ENCODE peak calls at places on chromosome 16, in seven cellular contexts. B, R, W, K, O, N and P are unnamed samples.

GRCh38 chr16:22250522-22250921 is 44.4 kb downstream of the EEF2K start:
- DNase-seq in N (no peak), B (peak; percentile 59), R (no peak), K (no peak), W (no peak), O (no peak), P (no peak)

GRCh38 chr16:88790312-88791150 is 5.5 kb upstream of the PIEZO1 start:
- DNase-seq in W (peak; percentile 24), B (no peak), R (no peak), K (no peak), O (peak; percentile 52), N (no peak), P (no peak)

GRCh38 chr16:24507959-24508358 is 31.4 kb upstream of the RBBP6 start:
- DNase-seq in R (no peak), W (no peak), B (no peak), O (no peak), K (no peak), N (no peak), P (no peak)

GRCh38 chr16:53090271-53090590 is 35.4 kb downstream of the CHD9 start:
- DNase-seq in R (no peak), K (no peak), N (no peak), O (no peak), W (no peak), B (no peak), P (no peak)

GRCh38 chr16:6104423-6104822 is 1006.8 kb upstream of the EEF2KMT start:
- DNase-seq in K (no peak), B (no peak), O (no peak), W (no peak), N (no peak), R (no peak), P (no peak)

GRCh38 chr16:81869326-81869725 is 90.2 kb downstream of the PLCG2 start:
- DNase-seq in W (no peak), R (no peak), B (no peak), N (no peak), K (no peak), O (no peak), P (no peak)

GRCh38 chr16:16045879-16046278 is 96.5 kb downstream of the ABCC1 start:
- DNase-seq in W (no peak), R (no peak), B (no peak), K (no peak), O (no peak), N (no peak), P (no peak)

GRCh38 chr16:56269824-56270684 is 78.8 kb downstream of the GNAO1 start:
- DNase-seq in B (peak; percentile 22), K (peak; percentile 66), W (peak; percentile 86), R (peak; percentile 42), N (no peak), O (no peak), P (no peak)

GRCh38 chr16:88066680-88067529 is 115.7 kb downstream of the BANP start:
- DNase-seq in B (no peak), K (no peak), W (no peak), R (no peak), O (no peak), N (no peak), P (no peak)

GRCh38 chr16:10150906-10151305 is 31.3 kb downstream of the GRIN2A start:
- DNase-seq in K (no peak), O (no peak), R (no peak), B (no peak), N (no peak), W (no peak), P (no peak)

GRCh38 chr16:49470550-49470949 is 96.9 kb downstream of the C16orf78 start:
- DNase-seq in W (no peak), O (no peak), B (no peak), K (no peak), N (no peak), R (no peak), P (no peak)

GRCh38 chr16:71479420-71479819 is 9.7 kb downstream of the ZNF19 start:
- DNase-seq in K (peak; percentile 30), B (peak; percentile 33), O (no peak), W (peak; percentile 34), R (no peak), N (no peak), P (no peak)

GRCh38 chr16:14263011-14263410 is 191.9 kb downstream of the MRTFB start:
- DNase-seq in O (no peak), N (no peak), B (no peak), W (no peak), K (no peak), R (no peak), P (no peak)

GRCh38 chr16:15616068-15616467 is 26.9 kb downstream of the MARF1 start:
- DNase-seq in W (no peak), N (no peak), O (no peak), R (no peak), K (no peak), B (no peak), P (no peak)

GRCh38 chr16:49608801-49609200 is 235.2 kb downstream of the C16orf78 start:
- DNase-seq in K (peak; percentile 81), N (no peak), W (peak; percentile 61), R (peak; percentile 30), B (peak; percentile 74), O (no peak), P (peak; percentile 27)

GRCh38 chr16:21608647-21609328 is 9.4 kb downstream of the METTL9 start:
- DNase-seq in B (no peak), O (no peak), N (no peak), R (no peak), W (no peak), K (peak; percentile 14), P (no peak)

GRCh38 chr16:85366031-85366763 is 246.9 kb upstream of the GSE1 start:
- DNase-seq in O (no peak), W (no peak), K (no peak), B (no peak), R (no peak), N (no peak), P (no peak)

GRCh38 chr16:23500212-23500865 is 10.0 kb downstream of the GGA2 start:
- DNase-seq in R (no peak), W (no peak), N (no peak), O (no peak), K (no peak), B (no peak), P (no peak)

GRCh38 chr16:4860727-4861342 is 13.6 kb downstream of the UBN1 start:
- DNase-seq in W (no peak), K (no peak), N (no peak), B (no peak), R (no peak), O (no peak), P (no peak)

GRCh38 chr16:2057438-2057837 is 9.7 kb downstream of the TSC2 start:
- DNase-seq in K (no peak), R (no peak), O (no peak), W (no peak), N (no peak), B (no peak), P (no peak)

GRCh38 chr16:2054543-2055245 is 6.9 kb downstream of the TSC2 start:
- DNase-seq in O (no peak), B (no peak), K (no peak), R (no peak), N (no peak), W (no peak), P (no peak)

GRCh38 chr16:2056077-2056476 is 8.3 kb downstream of the TSC2 start:
- DNase-seq in O (no peak), B (no peak), R (no peak), W (no peak), K (no peak), N (no peak), P (no peak)

GRCh38 chr16:2058901-2059300 is 11.1 kb downstream of the TSC2 start:
- DNase-seq in K (no peak), R (no peak), O (no peak), W (no peak), B (no peak), N (no peak), P (no peak)

GRCh38 chr16:2056681-2057407 is 9.1 kb downstream of the TSC2 start:
- DNase-seq in W (no peak), B (no peak), K (no peak), N (no peak), O (no peak), R (no peak), P (no peak)
- TF ChIP-seq CTCF in W (no peak), B (no peak), K (peak; percentile 15), N (peak; percentile 30), O (peak; percentile 23), R (peak; percentile 10), P (peak; percentile 18)

GRCh38 chr16:11677959-11678881 is 10.0 kb downstream of the SNN start:
- DNase-seq in K (no peak), R (no peak), B (no peak), O (no peak), N (no peak), W (no peak), P (no peak)
- H3K4me3 ChIP-seq in K (no peak overlapping the region), R (no peak overlapping the region), B (no peak overlapping the region), O (no peak overlapping the region), N (no peak overlapping the region), W (no peak overlapping the region), P (no peak overlapping the region)

DNA sequence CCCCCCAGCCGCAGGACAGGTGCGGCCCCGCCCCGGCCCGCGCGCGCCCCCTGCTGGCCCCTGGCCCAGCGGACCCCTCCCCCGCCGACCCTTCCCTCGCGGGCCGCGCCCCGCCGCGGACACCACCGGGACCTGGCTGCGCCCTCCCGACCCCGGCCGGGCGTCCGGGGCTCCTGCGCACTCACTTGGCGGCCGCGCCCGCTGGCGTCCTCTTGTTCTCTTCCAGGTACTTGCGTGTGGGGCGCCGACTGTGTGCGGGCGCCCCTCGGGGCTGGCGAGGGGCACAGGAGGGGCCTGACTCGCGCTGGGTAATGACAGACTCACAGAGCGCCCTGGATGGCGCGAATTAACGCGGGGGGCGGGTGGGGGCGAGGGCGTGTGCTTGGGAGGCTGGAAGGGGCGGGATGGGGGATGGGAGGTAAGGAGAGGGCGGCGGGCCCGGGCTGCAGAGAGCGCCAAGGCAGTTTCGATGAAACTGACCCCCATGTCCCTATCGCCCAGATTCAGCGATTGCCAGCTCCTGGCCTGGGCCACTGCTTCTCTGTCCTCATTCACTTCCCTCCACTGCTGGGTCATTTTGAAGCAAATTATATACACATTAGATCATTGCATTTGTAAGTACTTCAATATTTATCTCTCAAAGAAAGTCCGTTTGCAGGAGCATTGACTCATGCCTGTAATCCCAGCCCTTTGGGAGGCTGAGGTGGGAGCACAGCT is 445 bp upstream of the DBNDD1 start:
- DNase-seq in B (peak; percentile 47), O (no peak), N (peak; percentile 66), R (peak; percentile 53), W (peak; percentile 89), K (peak; percentile 86), P (peak; percentile 55)
- TF ChIP-seq CTCF in B (peak; percentile 14), O (peak; percentile 38), N (peak; percentile 56), R (peak; percentile 19), W (peak; percentile 35), K (no peak), P (no peak)

GRCh38 chr16:67653131-67654068 is 6.7 kb downstream of the ACD start:
- DNase-seq in K (no peak), B (no peak), W (no peak), O (no peak), N (no peak), R (no peak), P (no peak)
- H3K4me3 ChIP-seq in K (peak overlapping the region; percentile 48), B (peak overlapping the region; percentile 66), W (peak overlapping the region; percentile 51), O (peak overlapping the region; percentile 60), N (peak overlapping the region; percentile 45), R (peak overlapping the region; percentile 58), P (peak overlapping the region; percentile 49)